ENCODE peak calls at places on chromosomes 1 and 21, in six cellular contexts. Z is tibial artery, Y is psoas muscle, Q is suprapubic skin, B is OCI-LY7, T is left ventricle myocardium inferior. L is an unnamed sample.

GRCh38 chr1:153636312-153636711 is 2.4 kb downstream of the CHTOP start:
- DNase-seq in Z (no peak), Y (no peak), Q (no peak), B (no peak), T (no peak), L (no peak)

GRCh38 chr1:19325958-19326747 is 14.0 kb downstream of the SLC66A1 start:
- DNase-seq in Z (no peak), Y (no peak), Q (no peak), B (no peak), T (no peak), L (no peak)

GRCh38 chr1:223109581-223110026 is 33.4 kb downstream of the TLR5 start:
- DNase-seq in Z (peak; percentile 20), Y (no peak), Q (no peak), B (no peak), T (no peak), L (no peak)

GRCh38 chr1:235998812-235999211 is 66.1 kb downstream of the NID1 start:
- DNase-seq in Z (no peak), Y (no peak), Q (no peak), B (no peak), T (no peak), L (peak; percentile 14)

GRCh38 chr1:111743679-111744101 is 4.5 kb upstream of the INKA2 start:
- DNase-seq in Z (no peak), Y (no peak), Q (no peak), B (no peak), T (peak; percentile 51), L (peak; percentile 6)

GRCh38 chr1:242129103-242129502 is 130.2 kb upstream of the MAP1LC3C start:
- DNase-seq in Z (no peak), Y (no peak), Q (no peak), B (peak; percentile 2), T (no peak), L (no peak)

GRCh38 chr1:110829955-110830553 is 42.9 kb upstream of the CD53 start:
- DNase-seq in Z (no peak), Y (no peak), Q (no peak), B (peak; percentile 80), T (no peak), L (no peak)

GRCh38 chr1:22850681-22851080 is 122.0 kb downstream of the LACTBL1 start:
- DNase-seq in Z (no peak), Y (peak; percentile 71), Q (no peak), B (no peak), T (peak; percentile 57), L (no peak)

GRCh38 chr1:67347688-67348472 is 40.2 kb downstream of the IL12RB2 start:
- DNase-seq in Z (no peak), Y (no peak), Q (no peak), B (peak; percentile 55), T (peak; percentile 20), L (peak; percentile 20)

GRCh38 chr1:16606106-16606505 is 7.3 kb downstream of the NBPF1 start:
- DNase-seq in Z (no peak), Y (no peak), Q (no peak), B (no peak), T (no peak), L (no peak)

GRCh38 chr1:32977546-32978087 is 13.0 kb upstream of the RNF19B start:
- DNase-seq in Z (no peak), Y (no peak), Q (no peak), B (no peak), T (no peak), L (no peak)

GRCh38 chr1:11806307-11806936 is 431 bp downstream of the CLCN6 start:
- DNase-seq in Z (peak; percentile 66), Y (no peak), Q (no peak), B (no peak), T (no peak), L (no peak)

GRCh38 chr1:16315437-16315836 is 36.8 kb downstream of the FBXO42 start:
- DNase-seq in Z (no peak), Y (no peak), Q (no peak), B (no peak), T (no peak), L (no peak)

GRCh38 chr21:32771134-32771523 is 426 bp downstream of the PAXBP1 start:
- DNase-seq in Z (peak; percentile 80), Y (peak; percentile 74), Q (peak; percentile 83), B (peak; percentile 83), T (peak; percentile 56), L (peak; percentile 51)

GRCh38 chr1:155961937-155962336 is 16.4 kb downstream of the ARHGEF2 start:
- DNase-seq in Z (peak; percentile 97), Y (peak; percentile 83), Q (no peak), B (no peak), T (peak; percentile 65), L (peak; percentile 75)

GRCh38 chr1:204417231-204417997 is 5.8 kb upstream of the PPP1R15B start:
- DNase-seq in Z (peak; percentile 91), Y (peak; percentile 68), Q (no peak), B (no peak), T (peak; percentile 32), L (peak; percentile 59)

GRCh38 chr1:78427506-78427905 is 63.3 kb upstream of the PTGFR start:
- DNase-seq in Z (no peak), Y (no peak), Q (no peak), B (no peak), T (no peak), L (no peak)

GRCh38 chr1:103156966-103157365 is 48.6 kb upstream of the COL11A1 start:
- DNase-seq in Z (no peak), Y (no peak), Q (no peak), B (no peak), T (no peak), L (no peak)

GRCh38 chr21:28442624-28443023 is 550.1 kb downstream of the LTN1 start:
- DNase-seq in Z (no peak), Y (no peak), Q (no peak), B (no peak), T (no peak), L (no peak)

GRCh38 chr1:209627349-209628196 is 24.7 kb downstream of the LAMB3 start:
- DNase-seq in Z (no peak), Y (peak; percentile 91), Q (no peak), B (peak; percentile 53), T (peak; percentile 77), L (peak; percentile 56)

GRCh38 chr1:182965096-182965495 is 12.1 kb upstream of the SHCBP1L start:
- DNase-seq in Z (no peak), Y (no peak), Q (no peak), B (no peak), T (no peak), L (no peak)

GRCh38 chr1:18972531-18972930 is 16.1 kb upstream of the IFFO2 start:
- DNase-seq in Z (peak; percentile 15), Y (no peak), Q (no peak), B (no peak), T (no peak), L (no peak)

GRCh38 chr21:31873275-31873695 is 465 bp downstream of the HUNK start:
- DNase-seq in Z (no peak), Y (no peak), Q (no peak), B (no peak), T (no peak), L (no peak)

GRCh38 chr1:204806943-204807624 is 63.6 kb upstream of the NFASC start:
- DNase-seq in Z (peak; percentile 75), Y (peak; percentile 86), Q (peak; percentile 82), B (peak; percentile 91), T (peak; percentile 77), L (peak; percentile 70)

GRCh38 chr1:77797991-77798390 is 18.5 kb downstream of the MIGA1 start:
- DNase-seq in Z (no peak), Y (no peak), Q (no peak), B (no peak), T (no peak), L (no peak)

GRCh38 chr1:158019177-158019868 is 25.9 kb downstream of the KIRREL1 start:
- DNase-seq in Z (peak; percentile 79), Y (no peak), Q (no peak), B (no peak), T (no peak), L (peak; percentile 84)

DNA sequence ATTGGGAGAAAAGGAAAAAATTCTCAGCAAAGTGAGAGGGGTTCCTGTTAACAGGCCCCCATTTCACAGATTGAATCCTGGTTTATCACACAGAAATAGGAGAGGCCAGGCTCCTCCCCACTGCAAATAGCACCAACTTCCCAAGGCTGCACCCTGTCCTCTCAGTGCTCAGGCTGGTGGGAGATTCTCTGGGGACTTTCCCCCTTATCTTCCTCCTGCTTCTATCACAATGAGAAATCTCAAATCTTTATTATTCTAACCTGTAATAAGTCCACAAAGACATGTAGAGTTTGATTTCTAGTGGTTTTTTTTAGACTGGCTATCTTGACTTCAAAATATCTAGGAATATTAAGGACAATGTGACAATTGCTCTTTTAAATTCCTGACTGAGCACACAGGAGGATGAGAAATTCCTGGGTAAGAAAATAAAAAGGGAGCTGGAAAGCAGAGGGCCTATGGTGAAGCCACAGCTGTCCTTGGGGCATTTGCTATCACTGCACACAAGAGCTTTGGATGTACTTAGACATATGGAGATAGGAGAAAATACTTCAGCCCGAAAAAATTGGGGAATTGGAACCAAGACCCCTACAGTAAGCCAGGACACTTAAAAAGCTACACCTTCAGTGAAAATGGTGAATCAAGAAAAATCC is 66.1 kb upstream of the C1orf105 start:
- DNase-seq in Z (no peak), Y (no peak), Q (no peak), B (no peak), T (no peak), L (no peak)
- H3K27ac ChIP-seq in Z (no peak overlapping the region), Y (no peak overlapping the region), Q (no peak overlapping the region), B (no peak overlapping the region), T (no peak overlapping the region), L (no peak overlapping the region)

GRCh38 chr1:179809506-179810366 is 66.6 kb downstream of the FAM163A start:
- DNase-seq in Z (peak; percentile 71), Y (peak; percentile 66), Q (no peak), B (peak; percentile 81), T (peak; percentile 50), L (peak; percentile 45)
- TF ChIP-seq CTCF in Z (peak; percentile 95), Y (peak; percentile 87), Q (peak; percentile 52), B (peak; percentile 94), T (peak; percentile 94), L (peak; percentile 80)

DNA sequence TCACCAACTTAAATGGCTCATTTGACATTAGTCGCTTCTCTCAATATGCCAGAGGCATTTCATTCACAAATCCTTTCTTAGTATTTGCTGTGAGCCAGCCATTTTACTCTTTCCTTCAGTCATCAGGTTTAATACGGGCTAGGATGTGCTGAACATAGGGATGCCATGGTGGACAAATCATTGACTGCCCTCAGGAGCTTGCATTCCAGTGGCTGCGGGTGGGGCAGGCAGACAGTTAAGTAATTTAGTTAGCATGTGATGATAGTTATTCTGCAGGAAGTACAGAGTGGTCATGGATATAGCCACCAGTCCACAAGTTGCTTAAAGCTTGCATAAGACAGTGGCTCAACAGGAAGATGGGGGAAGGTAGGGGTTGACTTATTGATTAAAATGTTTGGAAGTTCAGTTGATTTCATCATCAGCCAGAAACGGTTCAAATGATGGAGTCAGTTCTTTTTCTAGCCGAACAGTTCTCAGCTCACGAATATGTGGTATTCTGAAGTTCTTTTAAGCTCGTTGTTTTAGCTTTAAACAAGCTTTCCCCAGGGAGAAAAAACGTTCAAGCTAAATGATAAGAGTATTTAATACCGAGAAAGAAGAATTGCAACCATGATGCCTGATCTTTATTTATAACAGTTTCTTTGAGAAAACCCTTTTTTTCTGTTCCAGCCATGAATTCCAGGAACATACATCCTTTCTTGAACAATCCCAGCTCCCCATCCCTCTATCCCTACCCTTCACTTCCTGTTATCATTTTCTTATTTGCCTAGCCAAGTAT is 1.4 kb downstream of the SLC22A15 start:
- DNase-seq in Z (no peak), Y (no peak), Q (no peak), B (no peak), T (no peak), L (no peak)
- H3K4me3 ChIP-seq in Z (peak overlapping the region; percentile 78), Y (peak overlapping the region; percentile 64), Q (peak overlapping the region; percentile 80), B (no peak overlapping the region), T (peak overlapping the region; percentile 81), L (no peak overlapping the region)

DNA sequence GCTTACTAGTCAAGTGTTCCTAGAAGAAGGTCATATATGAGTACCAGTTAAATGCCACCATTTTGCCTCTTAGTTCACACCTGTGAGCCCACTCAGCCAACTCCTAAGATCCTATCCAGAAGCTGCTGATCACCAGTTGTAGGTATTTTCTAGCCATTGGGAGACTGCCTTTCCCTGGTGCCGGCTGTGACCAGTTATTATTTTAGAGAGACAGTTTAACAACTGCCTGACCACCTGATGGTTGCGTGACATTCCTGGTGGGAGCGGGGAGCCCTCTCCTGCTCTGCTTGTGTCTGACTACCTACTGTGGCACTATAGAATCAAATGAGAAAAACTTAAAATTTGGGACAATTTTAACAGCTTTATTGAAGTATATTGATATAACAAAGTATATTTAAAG is 2.9 kb upstream of the CNN3 start:
- DNase-seq in Z (no peak), Y (no peak), Q (no peak), B (no peak), T (no peak), L (no peak)
- H3K27ac ChIP-seq in Z (peak overlapping the region; percentile 99), Y (no peak overlapping the region), Q (no peak overlapping the region), B (no peak overlapping the region), T (peak overlapping the region; percentile 95), L (peak overlapping the region; percentile 98)

L was measured in uterus.